ENCODE peak calls at places on chromosomes 2 and 18, in four cellular contexts. T is H9, B is endodermal cell, L is colonic mucosa. P is an unnamed sample.

GRCh38 chr2:127219716-127220090 is 396 bp downstream of the CYP27C1 start:
- DNase-seq in L (no peak), T (peak; percentile 62), B (peak; percentile 85), P (no peak)

GRCh38 chr18:3283908-3284307 is 22.0 kb downstream of the MYL12B start:
- DNase-seq in L (no peak), B (no peak), T (no peak), P (no peak)

GRCh38 chr2:208794288-208794975 is 387.8 kb downstream of the PTH2R start:
- DNase-seq in T (no peak), L (no peak), B (no peak), P (no peak)

GRCh38 chr2:70515938-70516337 is 37.7 kb downstream of the TGFA start:
- DNase-seq in L (no peak), T (no peak), B (peak; percentile 22), P (no peak)

GRCh38 chr18:37565985-37566478 is 434 bp upstream of the CELF4 start:
- DNase-seq in T (peak; percentile 60), L (no peak), B (peak; percentile 81), P (no peak)

GRCh38 chr2:28358668-28359201 is 33.9 kb upstream of the FOSL2 start:
- DNase-seq in L (no peak), B (no peak), T (no peak), P (no peak)

GRCh38 chr2:168758970-168759820 is 43.2 kb upstream of the NOSTRIN start:
- DNase-seq in L (no peak), T (no peak), B (peak; percentile 55), P (no peak)

GRCh38 chr2:224764565-224765236 is 48.5 kb upstream of the CCDC195 start:
- DNase-seq in L (no peak), B (no peak), T (no peak), P (no peak)

GRCh38 chr2:88874063-88874657 is 182.7 kb downstream of the RPIA start:
- DNase-seq in B (peak; percentile 47), T (no peak), L (peak; percentile 39), P (peak; percentile 5)

GRCh38 chr2:42063383-42064171 is 15.8 kb downstream of the PKDCC start:
- DNase-seq in L (no peak), B (peak; percentile 68), T (no peak), P (no peak)

GRCh38 chr2:202096736-202097135 is 23.7 kb downstream of the KIAA2012 start:
- DNase-seq in B (peak; percentile 76), T (no peak), L (no peak), P (no peak)

GRCh38 chr18:53991202-53991601 is 233.3 kb downstream of the MBD2 start:
- DNase-seq in T (no peak), L (no peak), B (no peak), P (no peak)

GRCh38 chr2:218406949-218407703 is 7.5 kb downstream of the CTDSP1 start:
- DNase-seq in L (peak; percentile 87), T (peak; percentile 51), B (peak; percentile 60), P (no peak)

GRCh38 chr18:46542545-46542944 is 114.5 kb downstream of the LOXHD1 start:
- DNase-seq in B (peak; percentile 70), T (no peak), L (no peak), P (no peak)

GRCh38 chr18:55489742-55490055 is 98.3 kb downstream of the TCF4 start:
- DNase-seq in L (no peak), T (no peak), B (no peak), P (no peak)

GRCh38 chr2:103484906-103485305 is 723.1 kb downstream of the TMEM182 start:
- DNase-seq in B (no peak), L (no peak), T (no peak), P (no peak)

GRCh38 chr2:111665011-111665410 is 219.0 kb downstream of the ANAPC1 start:
- DNase-seq in B (peak; percentile 4), L (peak; percentile 9), T (no peak), P (no peak)

GRCh38 chr2:126863336-126864015 is 35.2 kb upstream of the TEX51 start:
- DNase-seq in B (no peak), T (no peak), L (no peak), P (no peak)

GRCh38 chr18:48866028-48866733 is 84.6 kb downstream of the SMAD7 start:
- DNase-seq in B (no peak), L (peak; percentile 49), T (no peak), P (no peak)

GRCh38 chr2:47173986-47174730 is 19.1 kb upstream of the STPG4 start:
- DNase-seq in B (no peak), L (no peak), T (no peak), P (no peak)

GRCh38 chr2:236638707-236639106 is 69.1 kb downstream of the ACKR3 start:
- DNase-seq in L (no peak), B (peak; percentile 25), T (no peak), P (no peak)

GRCh38 chr2:62217980-62218379 is 22.1 kb downstream of the B3GNT2 start:
- DNase-seq in L (no peak), T (no peak), B (no peak), P (no peak)
- H3K9ac ChIP-seq in L (no peak overlapping the region), T (no peak overlapping the region), B (no peak overlapping the region), P (no peak overlapping the region)

GRCh38 chr18:78826631-78827030 is 153.0 kb upstream of the SALL3 start:
- DNase-seq in T (no peak), B (no peak), L (no peak), P (no peak)
- H3K9me3 ChIP-seq in T (no peaks in the 10 kb centered on the region), B (no peaks in the 10 kb centered on the region), L (no peaks in the 10 kb centered on the region), P (peaks cover 20% of the 10 kb centered on the region)

GRCh38 chr2:85009019-85009618 is 38.2 kb downstream of the KCMF1 start:
- DNase-seq in B (no peak), L (no peak), T (no peak), P (no peak)

GRCh38 chr2:85011098-85011497 is 40.1 kb downstream of the KCMF1 start:
- DNase-seq in T (no peak), B (no peak), L (no peak), P (no peak)

GRCh38 chr2:85012431-85012830 is 41.5 kb downstream of the KCMF1 start:
- DNase-seq in T (no peak), B (no peak), L (no peak), P (no peak)

GRCh38 chr2:85012855-85013254 is 41.9 kb downstream of the KCMF1 start:
- DNase-seq in L (no peak), B (no peak), T (no peak), P (no peak)

DNA sequence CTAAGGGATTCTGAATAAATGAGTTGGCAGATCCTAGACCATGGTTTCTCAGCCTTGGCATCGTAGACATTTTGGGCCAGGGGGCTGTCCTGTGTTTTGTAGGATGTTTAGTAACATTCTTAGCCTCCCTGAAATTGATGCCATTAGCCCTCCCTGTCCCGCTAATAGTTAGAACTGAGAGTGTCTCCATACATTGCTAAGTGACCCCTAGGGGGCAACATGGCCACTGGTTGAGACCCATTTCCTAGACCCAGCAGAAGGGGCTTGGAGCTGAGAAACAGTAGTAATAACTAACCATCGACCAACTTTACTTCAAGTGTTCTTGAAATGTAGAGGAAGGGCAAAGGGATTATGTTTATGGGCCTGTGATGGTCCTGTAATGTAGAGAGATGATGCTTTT is 40.8 kb downstream of the KCMF1 start:
- DNase-seq in L (no peak), B (peak; percentile 78), T (peak; percentile 56), P (no peak)
- TF ChIP-seq CTCF in L (no peak), B (peak; percentile 83), T (peak; percentile 73), P (no peak)

GRCh38 chr2:113850687-113851086 is 39.2 kb upstream of the ACTR3 start:
- DNase-seq in B (no peak), L (no peak), T (no peak), P (no peak)

GRCh38 chr2:113842919-113843736 is 46.8 kb upstream of the ACTR3 start:
- DNase-seq in L (no peak), T (no peak), B (no peak), P (no peak)

GRCh38 chr2:113846439-113846838 is 43.5 kb upstream of the ACTR3 start:
- DNase-seq in T (no peak), L (no peak), B (no peak), P (no peak)

GRCh38 chr2:113848758-113849460 is 41.0 kb upstream of the ACTR3 start:
- DNase-seq in L (no peak), B (no peak), T (no peak), P (peak; percentile 56)

DNA sequence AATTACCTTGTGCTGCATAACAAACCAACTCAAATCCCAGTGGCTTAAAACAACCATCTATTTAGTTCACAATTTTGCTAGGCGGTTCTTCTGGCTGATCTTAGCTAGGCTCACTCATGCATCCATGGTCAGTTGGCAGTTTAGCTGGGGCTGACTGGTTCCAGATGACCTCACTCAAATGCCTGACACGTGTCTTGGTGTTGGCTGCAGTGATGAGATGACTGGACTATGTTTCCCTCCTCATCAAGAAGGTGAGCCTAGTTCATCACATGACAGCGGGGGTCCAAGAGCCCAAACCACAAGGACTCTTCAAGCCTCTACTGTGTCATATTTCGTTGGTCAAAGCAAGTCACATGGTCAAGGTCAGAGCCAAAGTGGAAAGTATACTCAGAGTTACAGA is 42.7 kb upstream of the ACTR3 start:
- DNase-seq in B (no peak), L (no peak), T (no peak), P (no peak)
- H3K9ac ChIP-seq in B (no peak overlapping the region), L (no peak overlapping the region), T (no peak overlapping the region), P (no peak overlapping the region)